ENCODE peak calls at places on chromosome 18, in eight cellular contexts. M, F, B, Q, H, P, O and S are unnamed samples.

GRCh38 chr18:26157326-26157725 is 23.7 kb downstream of the PSMA8 start:
- DNase-seq in M (no peak), F (no peak), B (no peak), Q (no peak), H (no peak), P (no peak), O (no peak), S (no peak)

GRCh38 chr18:40489301-40489700 is 1465.7 kb upstream of the PIK3C3 start:
- DNase-seq in M (no peak), F (no peak), B (no peak), Q (no peak), H (no peak), P (no peak), O (no peak), S (no peak)

GRCh38 chr18:9422816-9423519 is 52.3 kb upstream of the RALBP1 start:
- DNase-seq in M (no peak), F (peak; percentile 46), B (peak; percentile 56), Q (no peak), H (no peak), P (no peak), O (no peak), S (no peak)

GRCh38 chr18:44848931-44849330 is 168.2 kb downstream of the SETBP1 start:
- DNase-seq in M (no peak), F (peak; percentile 47), B (no peak), Q (no peak), H (no peak), P (no peak), O (no peak), S (no peak)

GRCh38 chr18:44556296-44556695 is 124.4 kb upstream of the SETBP1 start:
- DNase-seq in M (no peak), F (no peak), B (no peak), Q (no peak), H (no peak), P (no peak), O (no peak), S (no peak)

GRCh38 chr18:10067670-10068659 is 154.1 kb downstream of the VAPA start:
- DNase-seq in M (no peak), F (no peak), B (no peak), Q (no peak), H (no peak), P (no peak), O (no peak), S (no peak)

GRCh38 chr18:47701133-47701532 is 229.3 kb downstream of the SMAD2 start:
- DNase-seq in M (no peak), F (no peak), B (no peak), Q (no peak), H (no peak), P (no peak), O (no peak), S (no peak)

GRCh38 chr18:61606759-61607158 is 273.5 kb downstream of the CDH20 start:
- DNase-seq in M (peak; percentile 91), F (peak; percentile 40), B (peak; percentile 30), Q (peak; percentile 59), H (peak; percentile 30), P (no peak), O (peak; percentile 88), S (peak; percentile 71)

GRCh38 chr18:69948919-69949537 is 1.4 kb upstream of the CD226 start:
- DNase-seq in M (peak; percentile 55), F (peak; percentile 30), B (peak; percentile 62), Q (no peak), H (no peak), P (no peak), O (peak; percentile 36), S (no peak)

GRCh38 chr18:10928971-10929373 is 220.4 kb downstream of the PIEZO2 start:
- DNase-seq in M (no peak), F (no peak), B (no peak), Q (no peak), H (no peak), P (no peak), O (no peak), S (no peak)

GRCh38 chr18:3604626-3605408 is 154.8 kb downstream of the TGIF1 start:
- DNase-seq in M (no peak), F (no peak), B (no peak), Q (no peak), H (no peak), P (peak; percentile 35), O (no peak), S (no peak)

GRCh38 chr18:55243852-55244251 is 284.6 kb upstream of the CCDC68 start:
- DNase-seq in M (peak; percentile 72), F (no peak), B (no peak), Q (peak; percentile 54), H (no peak), P (no peak), O (no peak), S (no peak)

GRCh38 chr18:36850527-36851201 is 21.7 kb downstream of the KIAA1328 start:
- DNase-seq in M (no peak), F (no peak), B (no peak), Q (no peak), H (no peak), P (no peak), O (peak; percentile 35), S (no peak)

GRCh38 chr18:61926532-61926931 is 33.7 kb upstream of the RNF152 start:
- DNase-seq in M (no peak), F (no peak), B (no peak), Q (no peak), H (no peak), P (no peak), O (no peak), S (no peak)

GRCh38 chr18:69349912-69350597 is 50.6 kb upstream of the DOK6 start:
- DNase-seq in M (no peak), F (no peak), B (no peak), Q (no peak), H (no peak), P (no peak), O (no peak), S (no peak)

DNA sequence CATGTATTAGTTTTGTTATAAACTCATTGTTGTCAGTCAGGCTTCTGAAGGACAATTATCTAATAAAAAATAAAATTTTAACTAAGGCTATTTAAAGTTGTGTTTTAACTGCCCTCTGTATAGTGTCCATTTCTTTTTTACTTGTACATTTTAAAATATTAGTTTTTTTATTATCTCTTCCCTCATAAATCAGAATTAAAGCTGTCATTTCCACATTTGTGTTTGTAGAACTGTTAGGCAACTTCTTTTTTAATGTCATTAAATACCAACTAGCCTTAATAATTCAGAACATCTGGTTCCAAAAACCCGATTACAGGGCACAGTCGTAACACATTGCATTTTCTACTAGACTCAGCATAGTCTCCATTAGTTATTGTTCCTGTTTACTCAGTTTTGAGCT is 1749.0 kb upstream of the CELF4 start:
- DNase-seq in M (no peak), F (no peak), B (no peak), Q (no peak), H (no peak), P (no peak), O (no peak), S (no peak)
- H3K4me1 ChIP-seq in M (no peaks in the 10 kb centered on the region), F (no peaks in the 10 kb centered on the region), B (no peaks in the 10 kb centered on the region), Q (no peaks in the 10 kb centered on the region), H (no peaks in the 10 kb centered on the region), P (no peaks in the 10 kb centered on the region), O (no peaks in the 10 kb centered on the region), S (no peaks in the 10 kb centered on the region)

GRCh38 chr18:7232218-7232617 is 1.3 kb downstream of the LRRC30 start:
- DNase-seq in M (no peak), F (no peak), B (no peak), Q (no peak), H (no peak), P (no peak), O (no peak), S (no peak)

GRCh38 chr18:7233398-7233797 is 2.5 kb downstream of the LRRC30 start:
- DNase-seq in M (no peak), F (no peak), B (no peak), Q (no peak), H (no peak), P (no peak), O (no peak), S (no peak)

GRCh38 chr18:7234061-7234460 is 3.2 kb downstream of the LRRC30 start:
- DNase-seq in M (peak; percentile 90), F (no peak), B (no peak), Q (no peak), H (no peak), P (no peak), O (no peak), S (no peak)

DNA sequence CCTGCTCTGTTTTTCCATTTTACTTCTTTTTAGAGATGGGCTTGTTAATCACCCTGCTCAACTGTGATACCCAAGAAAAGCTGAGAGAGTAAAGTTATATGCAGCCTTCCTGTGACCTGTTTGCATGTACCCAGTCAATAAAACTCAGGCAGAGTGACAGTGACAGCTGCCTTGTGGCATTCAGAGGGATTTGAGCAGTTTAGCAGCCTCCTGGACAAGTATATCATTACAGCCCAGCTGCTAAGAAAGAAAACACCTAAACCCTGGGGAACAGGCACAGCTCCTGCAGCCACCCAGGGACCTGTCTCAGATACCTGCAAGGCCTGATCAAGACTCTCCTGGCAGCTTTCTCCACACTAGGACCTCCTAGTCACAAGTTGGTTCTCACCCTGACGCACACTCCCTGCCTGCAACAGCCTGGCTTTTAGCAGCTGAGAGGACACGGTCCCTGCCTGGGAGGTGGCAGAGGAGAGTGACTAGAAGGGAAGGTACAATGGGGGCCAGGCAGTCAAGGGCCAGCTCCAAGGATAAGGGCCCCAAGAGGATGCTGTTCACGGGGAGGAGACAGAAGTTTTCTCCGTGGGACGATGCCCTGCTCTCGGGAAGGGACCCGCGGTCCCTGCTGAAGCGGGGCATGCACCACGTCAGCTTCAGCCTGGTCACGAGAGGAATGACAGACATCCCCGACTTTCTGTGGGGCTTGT is at the start of gene LRRC30:
- DNase-seq in M (no peak), F (no peak), B (no peak), Q (no peak), H (no peak), P (no peak), O (no peak), S (no peak)
- TF ChIP-seq POLR2A in M (no peak), F (no peak), B (no peak), Q (no peak), H (no peak), P (no peak), O (no peak), S (no peak)

GRCh38 chr18:77622009-77622692 is 372.5 kb downstream of the GALR1 start:
- DNase-seq in M (no peak), F (no peak), B (no peak), Q (peak; percentile 52), H (no peak), P (no peak), O (no peak), S (no peak)
- H3K4me1 ChIP-seq in M (no peaks in the 10 kb centered on the region), F (no peaks in the 10 kb centered on the region), B (no peaks in the 10 kb centered on the region), Q (peaks cover 18% of the 10 kb centered on the region), H (no peaks in the 10 kb centered on the region), P (no peaks in the 10 kb centered on the region), O (no peaks in the 10 kb centered on the region), S (no peaks in the 10 kb centered on the region)

DNA sequence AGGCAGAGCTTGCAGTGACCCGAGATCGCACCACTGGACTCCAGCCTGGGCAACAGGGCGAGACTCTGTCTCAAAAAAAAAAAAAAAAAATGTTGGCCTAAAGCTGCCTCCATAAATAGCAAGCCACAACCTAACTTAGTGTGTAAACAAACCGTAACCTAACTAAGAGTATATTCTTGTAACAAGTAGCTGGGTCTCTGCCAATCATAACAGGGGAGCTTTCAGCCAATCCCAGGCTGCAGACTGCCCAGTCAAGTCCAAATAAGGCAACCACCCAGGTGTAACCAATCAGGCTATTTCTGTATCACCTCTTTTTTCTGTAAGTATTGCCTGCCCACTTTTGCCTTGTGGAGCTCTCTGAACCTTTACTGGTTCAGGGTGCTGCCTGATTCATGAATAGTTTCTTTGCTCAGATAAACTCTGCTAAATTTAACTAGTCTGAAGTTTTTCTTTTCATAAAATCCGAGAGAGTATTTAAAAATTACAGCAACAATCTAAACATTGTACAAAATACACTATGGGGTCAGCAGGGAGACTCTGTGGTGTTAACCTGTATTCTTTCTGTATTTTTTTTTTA is 4.5 kb downstream of the PSTPIP2 start:
- DNase-seq in M (no peak), F (no peak), B (no peak), Q (no peak), H (no peak), P (no peak), O (no peak), S (peak; percentile 48)
- TF ChIP-seq POLR2A in M (no peak), F (no peak), B (no peak), Q (no peak), H (no peak), P (no peak), O (no peak), S (no peak)